ENCODE peak calls at places on chromosomes 3 and 15, in four cellular contexts. One of them, this sample, is unnamed.
A peak's percentile ranks its signal among the peaks of the same experiment; 100 is the strongest.

GRCh38 chr15:100771745-100772144 is 107.9 kb upstream of the ALDH1A3 start:
- DNase-seq in mesendoderm: no peak
- DNase-seq in H9: no peak
- DNase-seq in H1: no peak
- DNase-seq in this sample: no peak

GRCh38 chr3:32699429-32699828 is 14.4 kb downstream of the CNOT10 start:
- DNase-seq in mesendoderm: peak; percentile 59
- DNase-seq in H9: no peak
- DNase-seq in H1: no peak
- DNase-seq in this sample: no peak

GRCh38 chr3:126417461-126418255 is 22.9 kb downstream of the CFAP100 start:
- DNase-seq in mesendoderm: no peak
- DNase-seq in H9: no peak
- DNase-seq in H1: peak; percentile 41
- DNase-seq in this sample: no peak

GRCh38 chr15:70375006-70375409 is 277.3 kb upstream of the TLE3 start:
- DNase-seq in mesendoderm: no peak
- DNase-seq in H9: peak; percentile 26
- DNase-seq in H1: peak; percentile 33
- DNase-seq in this sample: no peak

GRCh38 chr15:60798821-60799220 is 319.9 kb upstream of the ICE2 start:
- DNase-seq in mesendoderm: no peak
- DNase-seq in H9: no peak
- DNase-seq in H1: no peak
- DNase-seq in this sample: peak; percentile 79

GRCh38 chr3:42829083-42829627 is 19.9 kb downstream of the ACKR2 start:
- DNase-seq in mesendoderm: peak; percentile 63
- DNase-seq in H9: no peak
- DNase-seq in H1: no peak
- DNase-seq in this sample: no peak

GRCh38 chr15:65819563-65819960 is 27.5 kb upstream of the DENND4A start:
- DNase-seq in mesendoderm: no peak
- DNase-seq in H9: no peak
- DNase-seq in H1: no peak
- DNase-seq in this sample: peak; percentile 52

GRCh38 chr3:8532251-8532831 is 30.7 kb downstream of the LMCD1 start:
- DNase-seq in mesendoderm: no peak
- DNase-seq in H9: no peak
- DNase-seq in H1: no peak
- DNase-seq in this sample: peak; percentile 71

GRCh38 chr3:111864821-111865656 is 6.0 kb downstream of the PHLDB2 start:
- DNase-seq in mesendoderm: peak; percentile 52
- DNase-seq in H9: no peak
- DNase-seq in H1: no peak
- DNase-seq in this sample: peak; percentile 94

GRCh38 chr3:64888165-64888564 is 200.4 kb upstream of the ADAMTS9 start:
- DNase-seq in mesendoderm: no peak
- DNase-seq in H9: no peak
- DNase-seq in H1: no peak
- DNase-seq in this sample: peak; percentile 37
- H4K5ac ChIP-seq in mesendoderm: no peak overlapping the region
- H4K5ac ChIP-seq in H9: no peak overlapping the region
- H4K5ac ChIP-seq in H1: no peak overlapping the region
- H4K5ac ChIP-seq in this sample: no peak overlapping the region

GRCh38 chr15:79453446-79453845 is 21.3 kb downstream of the MINAR1 start:
- DNase-seq in mesendoderm: no peak
- DNase-seq in H9: no peak
- DNase-seq in H1: no peak
- DNase-seq in this sample: no peak

GRCh38 chr15:79455361-79455760 is 23.2 kb downstream of the MINAR1 start:
- DNase-seq in mesendoderm: no peak
- DNase-seq in H9: no peak
- DNase-seq in H1: no peak
- DNase-seq in this sample: peak; percentile 31

GRCh38 chr15:79450648-79451047 is 18.5 kb downstream of the MINAR1 start:
- DNase-seq in mesendoderm: peak; percentile 25
- DNase-seq in H9: no peak
- DNase-seq in H1: no peak
- DNase-seq in this sample: no peak

GRCh38 chr15:79452244-79453051 is 20.3 kb downstream of the MINAR1 start:
- DNase-seq in mesendoderm: no peak
- DNase-seq in H9: no peak
- DNase-seq in H1: no peak
- DNase-seq in this sample: no peak

GRCh38 chr15:79451361-79451999 is 19.3 kb downstream of the MINAR1 start:
- DNase-seq in mesendoderm: peak; percentile 68
- DNase-seq in H9: peak; percentile 79
- DNase-seq in H1: peak; percentile 70
- DNase-seq in this sample: no peak
- H4K5ac ChIP-seq in mesendoderm: no peak overlapping the region
- H4K5ac ChIP-seq in H9: no peak overlapping the region
- H4K5ac ChIP-seq in H1: no peak overlapping the region
- H4K5ac ChIP-seq in this sample: no peak overlapping the region

GRCh38 chr3:49410102-49410843 is 1.5 kb downstream of the RHOA start:
- DNase-seq in mesendoderm: no peak
- DNase-seq in H9: no peak
- DNase-seq in H1: no peak
- DNase-seq in this sample: no peak
- H4K5ac ChIP-seq in mesendoderm: no peak overlapping the region
- H4K5ac ChIP-seq in H9: no peak overlapping the region
- H4K5ac ChIP-seq in H1: no peak overlapping the region
- H4K5ac ChIP-seq in this sample: no peak overlapping the region

GRCh38 chr3:50339485-50340196 is 995 bp downstream of the RASSF1 start:
- DNase-seq in mesendoderm: no peak
- DNase-seq in H9: no peak
- DNase-seq in H1: no peak
- DNase-seq in this sample: peak; percentile 45

GRCh38 chr3:50338989-50339388 is 1.6 kb downstream of the RASSF1 start:
- DNase-seq in mesendoderm: no peak
- DNase-seq in H9: no peak
- DNase-seq in H1: no peak
- DNase-seq in this sample: no peak

GRCh38 chr3:50341996-50342732 is 1.5 kb upstream of the RASSF1 start:
- DNase-seq in mesendoderm: no peak
- DNase-seq in H9: no peak
- DNase-seq in H1: no peak
- DNase-seq in this sample: no peak

GRCh38 chr3:50341537-50341936 is 901 bp upstream of the RASSF1 start:
- DNase-seq in mesendoderm: no peak
- DNase-seq in H9: no peak
- DNase-seq in H1: no peak
- DNase-seq in this sample: no peak

GRCh38 chr3:50340404-50341329 is at the start of gene RASSF1:
- DNase-seq in mesendoderm: peak; percentile 23
- DNase-seq in H9: peak; percentile 60
- DNase-seq in H1: peak; percentile 66
- DNase-seq in this sample: no peak
- H4K5ac ChIP-seq in mesendoderm: no peak within 1 kb of the TSS
- H4K5ac ChIP-seq in H9: no peak within 1 kb of the TSS
- H4K5ac ChIP-seq in H1: no peak within 1 kb of the TSS
- H4K5ac ChIP-seq in this sample: peak within 1 kb of the TSS; percentile 81

GRCh38 chr15:39430389-39430788 is 150.5 kb upstream of the THBS1 start:
- DNase-seq in mesendoderm: no peak
- DNase-seq in H9: no peak
- DNase-seq in H1: no peak
- DNase-seq in this sample: no peak
- H4K5ac ChIP-seq in mesendoderm: no peak overlapping the region
- H4K5ac ChIP-seq in H9: no peak overlapping the region
- H4K5ac ChIP-seq in H1: no peak overlapping the region
- H4K5ac ChIP-seq in this sample: peak overlapping the region; percentile 65

GRCh38 chr3:71152892-71153265 is 430.6 kb downstream of the FOXP1 start:
- DNase-seq in mesendoderm: peak; percentile 70
- DNase-seq in H9: peak; percentile 70
- DNase-seq in H1: peak; percentile 62
- DNase-seq in this sample: no peak

GRCh38 chr3:71152039-71152891 is 431.3 kb downstream of the FOXP1 start:
- DNase-seq in mesendoderm: peak; percentile 46
- DNase-seq in H9: no peak
- DNase-seq in H1: no peak
- DNase-seq in this sample: no peak

GRCh38 chr3:71153753-71154152 is 429.8 kb downstream of the FOXP1 start:
- DNase-seq in mesendoderm: no peak
- DNase-seq in H9: no peak
- DNase-seq in H1: no peak
- DNase-seq in this sample: no peak

GRCh38 chr3:71148455-71149060 is 435.0 kb downstream of the FOXP1 start:
- DNase-seq in mesendoderm: no peak
- DNase-seq in H9: no peak
- DNase-seq in H1: no peak
- DNase-seq in this sample: no peak

DNA sequence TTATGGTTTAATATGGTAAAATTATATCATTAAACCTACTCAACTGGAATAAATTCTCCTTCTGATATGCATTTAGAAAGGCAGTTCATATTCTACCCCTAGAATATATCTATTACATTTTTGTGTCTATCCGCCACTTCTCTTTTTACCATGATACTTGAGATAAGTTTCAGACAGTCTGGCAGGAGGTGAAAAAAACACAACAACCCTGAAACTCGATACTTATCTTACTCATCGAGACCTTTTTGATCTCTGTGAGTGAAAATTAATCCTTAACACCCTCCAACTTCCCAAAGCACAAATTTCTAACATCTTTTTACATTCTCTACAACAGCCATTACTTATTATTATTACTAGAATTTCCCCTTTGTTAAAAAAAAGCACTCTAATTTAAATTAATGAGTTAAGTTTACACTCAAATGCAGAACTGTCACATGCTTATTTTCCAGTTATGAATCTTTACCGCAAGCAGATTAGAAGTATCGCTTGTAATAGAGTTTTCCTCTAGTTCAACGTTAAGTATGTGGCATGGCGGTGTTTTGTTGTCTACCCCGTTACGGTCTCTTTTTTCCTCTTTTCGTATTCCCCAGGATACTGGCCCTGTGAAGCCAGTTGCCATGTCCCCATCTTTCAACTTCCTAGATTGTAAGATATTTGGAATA is 433.1 kb downstream of the FOXP1 start:
- DNase-seq in mesendoderm: no peak
- DNase-seq in H9: no peak
- DNase-seq in H1: no peak
- DNase-seq in this sample: peak; percentile 27
- H4K5ac ChIP-seq in mesendoderm: no peak overlapping the region
- H4K5ac ChIP-seq in H9: no peak overlapping the region
- H4K5ac ChIP-seq in H1: no peak overlapping the region
- H4K5ac ChIP-seq in this sample: no peak overlapping the region

GRCh38 chr3:180408654-180409053 is 193.3 kb upstream of the TTC14 start:
- DNase-seq in mesendoderm: no peak
- DNase-seq in H9: no peak
- DNase-seq in H1: no peak
- DNase-seq in this sample: peak; percentile 51
- H4K5ac ChIP-seq in mesendoderm: no peak overlapping the region
- H4K5ac ChIP-seq in H9: no peak overlapping the region
- H4K5ac ChIP-seq in H1: no peak overlapping the region
- H4K5ac ChIP-seq in this sample: no peak overlapping the region

DNA sequence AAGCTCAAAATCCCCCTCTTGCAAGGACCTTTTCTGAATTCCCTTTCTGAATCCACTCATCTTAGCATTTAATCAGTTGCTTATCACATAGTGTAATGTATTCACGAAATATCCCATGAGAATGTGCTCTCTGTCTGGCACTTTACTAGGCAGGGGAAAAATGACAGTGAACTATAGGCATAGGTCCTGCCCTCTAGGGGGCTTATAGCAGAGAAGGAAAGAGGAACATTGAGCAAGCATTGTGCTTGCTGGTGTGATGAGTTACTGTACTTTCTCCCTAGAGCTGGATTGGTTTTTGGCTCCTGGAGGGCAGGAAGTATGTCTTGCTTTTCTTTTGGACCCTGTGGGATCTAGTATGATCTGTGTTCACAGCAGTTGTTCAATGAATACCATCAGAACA is 26.5 kb downstream of the DUOX2 start:
- DNase-seq in mesendoderm: peak; percentile 48
- DNase-seq in H9: no peak
- DNase-seq in H1: no peak
- DNase-seq in this sample: no peak
- H4K5ac ChIP-seq in mesendoderm: no peak overlapping the region
- H4K5ac ChIP-seq in H9: no peak overlapping the region
- H4K5ac ChIP-seq in H1: no peak overlapping the region
- H4K5ac ChIP-seq in this sample: no peak overlapping the region

GRCh38 chr15:88976656-88977055 is 63.5 kb upstream of the MFGE8 start:
- DNase-seq in mesendoderm: no peak
- DNase-seq in H9: no peak
- DNase-seq in H1: no peak
- DNase-seq in this sample: no peak
- H4K5ac ChIP-seq in mesendoderm: no peak overlapping the region
- H4K5ac ChIP-seq in H9: no peak overlapping the region
- H4K5ac ChIP-seq in H1: no peak overlapping the region
- H4K5ac ChIP-seq in this sample: no peak overlapping the region

GRCh38 chr3:10529809-10530208 is 24.4 kb upstream of the ATP2B2 start:
- DNase-seq in mesendoderm: no peak
- DNase-seq in H9: no peak
- DNase-seq in H1: no peak
- DNase-seq in this sample: no peak
- H4K5ac ChIP-seq in mesendoderm: no peak overlapping the region
- H4K5ac ChIP-seq in H9: no peak overlapping the region
- H4K5ac ChIP-seq in H1: no peak overlapping the region
- H4K5ac ChIP-seq in this sample: no peak overlapping the region